ENCODE peak calls at places on chromosomes 3 and 15, in five cellular contexts. X, S, O, P and Z are unnamed samples.

GRCh38 chr3:51386159-51386851 is 1.2 kb downstream of the MANF start:
- DNase-seq in X (peak; percentile 18), S (no peak), O (no peak), P (no peak), Z (no peak)

GRCh38 chr3:179450901-179451334 is 352 bp downstream of the GNB4 start:
- DNase-seq in X (peak; percentile 49), S (peak; percentile 42), O (peak; percentile 23), P (no peak), Z (peak; percentile 65)

GRCh38 chr3:46372492-46373359 is 2.0 kb downstream of the CCR5 start:
- DNase-seq in X (no peak), S (peak; percentile 42), O (no peak), P (no peak), Z (no peak)

GRCh38 chr3:134794323-134794722 is 737 bp upstream of the EPHB1 start:
- DNase-seq in X (no peak), S (no peak), O (no peak), P (no peak), Z (no peak)

GRCh38 chr15:99476413-99477222 is 89.2 kb upstream of the MEF2A start:
- DNase-seq in X (no peak), S (peak; percentile 98), O (no peak), P (peak; percentile 78), Z (peak; percentile 89)

GRCh38 chr3:66370179-66370578 is 130.6 kb downstream of the LRIG1 start:
- DNase-seq in X (no peak), S (no peak), O (no peak), P (no peak), Z (no peak)

GRCh38 chr3:82133070-82133606 is 371.7 kb upstream of the GBE1 start:
- DNase-seq in X (peak; percentile 59), S (peak; percentile 24), O (peak; percentile 62), P (peak; percentile 50), Z (peak; percentile 73)

GRCh38 chr3:15997274-15997943 is 177.1 kb upstream of the GALNT15 start:
- DNase-seq in X (no peak), S (no peak), O (no peak), P (no peak), Z (no peak)

GRCh38 chr3:50626406-50626805 is 9.5 kb downstream of the MAPKAPK3 start:
- DNase-seq in X (no peak), S (no peak), O (no peak), P (no peak), Z (no peak)

GRCh38 chr3:17640466-17640865 is 102.0 kb downstream of the TBC1D5 start:
- DNase-seq in X (no peak), S (peak; percentile 24), O (no peak), P (no peak), Z (no peak)

GRCh38 chr3:28347374-28348285 is 891 bp upstream of the ZCWPW2 start:
- DNase-seq in X (no peak), S (peak; percentile 60), O (no peak), P (no peak), Z (no peak)

GRCh38 chr3:34367521-34367920 is 569.1 kb downstream of the PDCD6IP start:
- DNase-seq in X (no peak), S (no peak), O (no peak), P (no peak), Z (no peak)

GRCh38 chr3:149299938-149300791 is 33.3 kb downstream of the TM4SF18 start:
- DNase-seq in X (no peak), S (peak; percentile 99), O (no peak), P (no peak), Z (no peak)

GRCh38 chr3:187850256-187851010 is 105.2 kb upstream of the BCL6 start:
- DNase-seq in X (no peak), S (no peak), O (peak; percentile 60), P (no peak), Z (no peak)

GRCh38 chr3:29410200-29410599 is 129.3 kb downstream of the RBMS3 start:
- DNase-seq in X (no peak), S (peak; percentile 4), O (no peak), P (no peak), Z (no peak)

GRCh38 chr3:48678056-48678455 is 7.7 kb downstream of the NCKIPSD start:
- DNase-seq in X (no peak), S (no peak), O (no peak), P (no peak), Z (no peak)

GRCh38 chr15:29883126-29883525 is 60.9 kb upstream of the TJP1 start:
- DNase-seq in X (no peak), S (no peak), O (no peak), P (no peak), Z (no peak)

GRCh38 chr3:4821331-4821730 is 157.9 kb upstream of the BHLHE40 start:
- DNase-seq in X (no peak), S (no peak), O (no peak), P (no peak), Z (no peak)

GRCh38 chr3:96700322-96701315 is 113.8 kb upstream of the EPHA6 start:
- DNase-seq in X (no peak), S (no peak), O (no peak), P (no peak), Z (no peak)

GRCh38 chr15:76994001-76994400 is 925 bp upstream of the PSTPIP1 start:
- DNase-seq in X (peak; percentile 55), S (no peak), O (no peak), P (peak; percentile 14), Z (peak; percentile 67)

GRCh38 chr3:43255675-43256074 is 30.7 kb upstream of the SNRK start:
- DNase-seq in X (no peak), S (no peak), O (no peak), P (no peak), Z (no peak)

GRCh38 chr15:61871926-61872522 is 188.2 kb downstream of the VPS13C start:
- DNase-seq in X (no peak), S (no peak), O (no peak), P (peak; percentile 11), Z (no peak)

GRCh38 chr15:31010036-31010435 is 18.6 kb upstream of the MTMR10 start:
- DNase-seq in X (no peak), S (peak; percentile 55), O (no peak), P (no peak), Z (no peak)

GRCh38 chr15:29612096-29612495 is 210.2 kb downstream of the TJP1 start:
- DNase-seq in X (no peak), S (no peak), O (no peak), P (no peak), Z (no peak)

GRCh38 chr3:16448691-16449090 is 64.8 kb downstream of the RFTN1 start:
- DNase-seq in X (no peak), S (peak; percentile 90), O (peak; percentile 87), P (no peak), Z (peak; percentile 86)

GRCh38 chr15:39588531-39589192 is 7.8 kb downstream of the THBS1 start:
- DNase-seq in X (no peak), S (peak; percentile 24), O (no peak), P (no peak), Z (no peak)

GRCh38 chr3:168121175-168121853 is 25.6 kb upstream of the GOLIM4 start:
- DNase-seq in X (peak; percentile 75), S (no peak), O (no peak), P (peak; percentile 17), Z (peak; percentile 70)

GRCh38 chr15:72013703-72014102 is 104.2 kb downstream of the MYO9A start:
- DNase-seq in X (no peak), S (no peak), O (no peak), P (no peak), Z (no peak)

GRCh38 chr3:107116251-107116650 is 261.0 kb upstream of the CCDC54 start:
- DNase-seq in X (no peak), S (no peak), O (no peak), P (no peak), Z (no peak)

GRCh38 chr3:189512824-189513223 is 118.4 kb upstream of the TP63 start:
- DNase-seq in X (no peak), S (no peak), O (no peak), P (no peak), Z (no peak)

GRCh38 chr15:55007561-55007960 is 189.2 kb downstream of the RSL24D1 start:
- DNase-seq in X (peak; percentile 48), S (no peak), O (no peak), P (no peak), Z (peak; percentile 61)

GRCh38 chr3:103388214-103388613 is 953.4 kb downstream of the ZPLD1 start:
- DNase-seq in X (no peak), S (no peak), O (no peak), P (no peak), Z (no peak)

GRCh38 chr15:80581976-80582375 is 113.1 kb upstream of the ABHD17C start:
- DNase-seq in X (no peak), S (peak; percentile 43), O (no peak), P (no peak), Z (peak; percentile 52)

GRCh38 chr3:139533781-139534443 is 5.6 kb downstream of the RBP1 start:
- DNase-seq in X (peak; percentile 54), S (peak; percentile 81), O (peak; percentile 55), P (peak; percentile 71), Z (no peak)

DNA sequence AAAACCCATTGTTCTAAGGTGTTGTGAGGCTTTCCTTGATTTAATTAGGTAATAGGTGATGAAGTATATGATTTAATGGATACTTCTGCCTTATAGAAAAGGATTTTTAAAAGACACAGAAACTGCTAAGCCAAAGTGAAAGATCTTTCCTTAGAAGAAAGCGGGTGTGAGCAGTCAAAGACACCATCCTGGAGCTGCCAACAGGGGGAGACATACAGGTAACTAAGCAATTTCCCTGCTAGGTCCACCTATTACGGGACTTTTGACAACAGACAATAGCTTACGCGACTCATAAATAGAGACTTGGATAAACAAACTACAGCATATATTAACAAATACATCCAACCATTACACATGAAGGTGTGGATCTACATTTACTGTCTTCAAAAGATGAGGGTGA is 669.5 kb downstream of the SQOR start:
- DNase-seq in X (no peak), S (no peak), O (no peak), P (peak; percentile 14), Z (no peak)
- TF ChIP-seq CTCF in X (peak; percentile 37), S (no peak), O (no peak), P (peak; percentile 63), Z (no peak)

GRCh38 chr3:197027896-197028710 is 1.5 kb downstream of the MELTF start:
- DNase-seq in X (no peak), S (no peak), O (no peak), P (no peak), Z (no peak)
- H3K27ac ChIP-seq in X (no peak overlapping the region), S (no peak overlapping the region), O (no peak overlapping the region), P (no peak overlapping the region), Z (no peak overlapping the region)

GRCh38 chr3:194781617-194782016 is 95.9 kb downstream of the FAM43A start:
- DNase-seq in X (no peak), S (no peak), O (no peak), P (no peak), Z (no peak)
- H3K4me1 ChIP-seq in X (no peaks in the 10 kb centered on the region), S (no peaks in the 10 kb centered on the region), O (peaks cover 5% of the 10 kb centered on the region), P (no peaks in the 10 kb centered on the region), Z (no peaks in the 10 kb centered on the region)

GRCh38 chr15:90113166-90113565 is 10.9 kb upstream of the IDH2 start:
- DNase-seq in X (no peak), S (no peak), O (no peak), P (no peak), Z (no peak)

GRCh38 chr15:90115783-90116182 is 13.5 kb upstream of the IDH2 start:
- DNase-seq in X (no peak), S (no peak), O (no peak), P (no peak), Z (no peak)

GRCh38 chr15:90119367-90119766 is 17.1 kb upstream of the IDH2 start:
- DNase-seq in X (no peak), S (no peak), O (no peak), P (no peak), Z (no peak)

DNA sequence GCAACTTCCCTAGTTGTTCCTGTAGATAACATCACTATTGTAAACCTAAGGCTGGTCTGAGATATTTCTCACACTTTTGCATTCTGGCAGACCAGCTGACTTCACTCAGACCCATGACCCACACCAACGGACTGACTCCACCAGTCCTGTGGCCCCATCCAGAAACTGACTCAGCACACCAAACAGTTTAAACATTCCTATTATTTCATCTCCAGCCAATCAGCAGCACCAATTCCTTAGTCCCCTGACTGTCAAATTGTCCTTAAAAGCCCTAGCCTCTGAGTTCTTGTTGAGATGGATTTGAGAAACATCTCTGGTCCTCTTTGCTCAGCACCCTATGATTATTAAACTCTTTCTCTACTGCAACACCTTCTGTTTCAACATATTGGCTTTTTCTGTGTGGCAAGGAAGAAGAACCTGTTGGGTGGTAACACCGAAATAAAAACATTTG is 12.2 kb upstream of the IDH2 start:
- DNase-seq in X (no peak), S (no peak), O (no peak), P (no peak), Z (no peak)
- TF ChIP-seq CTCF in X (no peak), S (no peak), O (no peak), P (no peak), Z (no peak)